ENCODE peak calls at places on chromosomes 4 and X, in five cellular contexts. N, R, W, K and S are unnamed samples.
A peak's percentile ranks its signal among the peaks of the same experiment; 100 is the strongest.

GRCh38 chrX:74421181-74422028 is at the start of gene SLC16A2:
- DNase-seq in N (no peak), R (peak; percentile 86), W (no peak), K (no peak), S (peak; percentile 24)

GRCh38 chr4:103150677-103151076 is 47.5 kb downstream of the CENPE start:
- DNase-seq in N (no peak), R (no peak), W (no peak), K (no peak), S (no peak)

GRCh38 chr4:128286474-128287158 is 997 bp downstream of the PGRMC2 start:
- DNase-seq in N (no peak), R (peak; percentile 29), W (peak; percentile 34), K (no peak), S (peak; percentile 31)

GRCh38 chr4:151730003-151730559 is 30.7 kb downstream of the GATB start:
- DNase-seq in N (no peak), R (no peak), W (no peak), K (no peak), S (no peak)

GRCh38 chr4:48341776-48342558 is 638 bp downstream of the SLAIN2 start:
- DNase-seq in N (no peak), R (peak; percentile 62), W (peak; percentile 43), K (no peak), S (no peak)

GRCh38 chr4:101157415-101158135 is 189.8 kb downstream of the PPP3CA start:
- DNase-seq in N (no peak), R (no peak), W (no peak), K (no peak), S (no peak)

GRCh38 chrX:16882188-16882587 is 12.0 kb upstream of the RBBP7 start:
- DNase-seq in N (no peak), R (peak; percentile 34), W (no peak), K (no peak), S (peak; percentile 40)

GRCh38 chrX:54045563-54046228 is 1.4 kb upstream of the PHF8 start:
- DNase-seq in N (no peak), R (no peak), W (no peak), K (no peak), S (no peak)

GRCh38 chr4:170167678-170168077 is 77.9 kb upstream of the AADAT start:
- DNase-seq in N (no peak), R (no peak), W (no peak), K (no peak), S (no peak)

GRCh38 chr4:52995341-52996030 is 133.4 kb downstream of the RASL11B start:
- DNase-seq in N (no peak), R (no peak), W (no peak), K (no peak), S (no peak)

GRCh38 chr4:184906480-184907097 is 80.8 kb upstream of the ACSL1 start:
- DNase-seq in N (no peak), R (no peak), W (no peak), K (no peak), S (no peak)

GRCh38 chr4:20464381-20464780 is 212.7 kb downstream of the SLIT2 start:
- DNase-seq in N (no peak), R (no peak), W (no peak), K (no peak), S (no peak)

GRCh38 chr4:85869156-85869555 is 394.2 kb downstream of the ARHGAP24 start:
- DNase-seq in N (no peak), R (no peak), W (no peak), K (no peak), S (no peak)

GRCh38 chr4:124121511-124121934 is 591.0 kb downstream of the ANKRD50 start:
- DNase-seq in N (no peak), R (no peak), W (no peak), K (no peak), S (no peak)

GRCh38 chr4:26787461-26788340 is 72.9 kb upstream of the STIM2 start:
- DNase-seq in N (no peak), R (no peak), W (peak; percentile 26), K (peak; percentile 64), S (no peak)

GRCh38 chr4:31081375-31081774 is 361.2 kb downstream of the PCDH7 start:
- DNase-seq in N (no peak), R (no peak), W (no peak), K (no peak), S (no peak)

GRCh38 chr4:187668683-187669082 is 326.9 kb upstream of the ZFP42 start:
- DNase-seq in N (no peak), R (no peak), W (no peak), K (no peak), S (no peak)

GRCh38 chr4:139763205-139763604 is 97.6 kb downstream of the MGST2 start:
- DNase-seq in N (no peak), R (peak; percentile 68), W (no peak), K (no peak), S (no peak)

GRCh38 chr4:64713256-64713840 is 304.1 kb upstream of the TECRL start:
- DNase-seq in N (no peak), R (peak; percentile 9), W (peak; percentile 10), K (no peak), S (no peak)

GRCh38 chrX:132092439-132093065 is 35.3 kb downstream of the FRMD7 start:
- DNase-seq in N (peak; percentile 25), R (peak; percentile 28), W (peak; percentile 55), K (peak; percentile 31), S (no peak)

GRCh38 chrX:18415386-18415785 is 10.0 kb upstream of the CDKL5 start:
- DNase-seq in N (no peak), R (no peak), W (no peak), K (no peak), S (no peak)

GRCh38 chr4:110916505-110916904 is 293.6 kb upstream of the PITX2 start:
- DNase-seq in N (no peak), R (no peak), W (no peak), K (no peak), S (no peak)

GRCh38 chr4:3871181-3871852 is 105.1 kb downstream of the ADRA2C start:
- DNase-seq in N (no peak), R (peak; percentile 84), W (peak; percentile 44), K (peak; percentile 61), S (no peak)

GRCh38 chrX:26631385-26631784 is 415.4 kb downstream of the MAGEB5 start:
- DNase-seq in N (no peak), R (no peak), W (no peak), K (no peak), S (no peak)

GRCh38 chrX:9466115-9466495 is 1.2 kb downstream of the TBL1X start:
- DNase-seq in N (no peak), R (peak; percentile 65), W (no peak), K (no peak), S (no peak)

GRCh38 chr4:67929447-67929846 is 33.8 kb downstream of the TMPRSS11A start:
- DNase-seq in N (no peak), R (no peak), W (no peak), K (no peak), S (no peak)

GRCh38 chrX:16643160-16643559 is 6.8 kb upstream of the S100G start:
- DNase-seq in N (no peak), R (no peak), W (no peak), K (no peak), S (no peak)

DNA sequence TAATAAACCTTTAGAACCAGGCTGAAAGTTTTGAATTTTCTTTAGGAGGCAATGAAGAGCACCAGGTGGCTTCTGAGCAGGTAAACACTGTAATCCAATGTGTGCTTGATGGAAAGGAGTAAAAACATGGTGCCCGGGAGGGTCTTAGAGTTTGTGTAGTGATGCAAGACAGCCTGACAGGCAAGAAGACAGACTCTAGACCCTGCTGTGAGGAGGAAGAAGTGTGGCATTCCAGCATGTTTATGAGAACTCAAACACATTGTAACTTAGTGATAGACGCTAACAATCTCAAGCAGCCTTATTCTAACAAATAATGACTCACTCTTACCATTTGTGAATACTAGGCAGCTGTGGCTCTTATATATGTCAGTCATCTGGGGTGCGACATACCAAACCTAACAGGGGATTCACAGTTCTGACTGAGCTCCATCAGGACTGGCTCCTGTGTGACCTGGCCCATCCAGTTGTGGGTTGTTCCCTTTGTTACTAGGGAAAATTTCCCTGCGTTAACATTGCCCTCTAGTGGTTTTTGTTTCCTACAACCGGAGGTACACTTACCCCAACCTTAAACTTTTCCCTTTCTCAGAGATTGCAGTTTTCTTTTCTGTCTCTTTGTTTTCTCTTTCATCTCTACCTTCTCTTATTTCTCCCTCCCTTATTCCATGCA is 53.8 kb downstream of the VSIG4 start:
- DNase-seq in N (peak; percentile 55), R (peak; percentile 15), W (peak; percentile 50), K (no peak), S (peak; percentile 89)
- TF ChIP-seq POLR2AphosphoS5 in N (no peak), R (no peak), W (no peak), K (no peak), S (no peak)

GRCh38 chrX:67892391-67892790 is 348.6 kb downstream of the AR start:
- DNase-seq in N (no peak), R (no peak), W (no peak), K (no peak), S (no peak)

GRCh38 chrX:67893931-67894330 is 350.1 kb downstream of the AR start:
- DNase-seq in N (no peak), R (no peak), W (no peak), K (no peak), S (no peak)
- TF ChIP-seq GABPA in N (no peak), R (no peak), W (no peak), K (no peak), S (no peak)

GRCh38 chr4:15002659-15003440 is 569 bp downstream of the CPEB2 start:
- DNase-seq in N (peak; percentile 25), R (peak; percentile 78), W (peak; percentile 62), K (no peak), S (no peak)
- TF ChIP-seq POLR2AphosphoS5 in N (peak; percentile 61), R (peak; percentile 61), W (peak; percentile 9), K (no peak), S (no peak)

GRCh38 chrX:3504916-3505315 is 158.5 kb upstream of the MXRA5 start:
- DNase-seq in N (no peak), R (no peak), W (no peak), K (no peak), S (no peak)

DNA sequence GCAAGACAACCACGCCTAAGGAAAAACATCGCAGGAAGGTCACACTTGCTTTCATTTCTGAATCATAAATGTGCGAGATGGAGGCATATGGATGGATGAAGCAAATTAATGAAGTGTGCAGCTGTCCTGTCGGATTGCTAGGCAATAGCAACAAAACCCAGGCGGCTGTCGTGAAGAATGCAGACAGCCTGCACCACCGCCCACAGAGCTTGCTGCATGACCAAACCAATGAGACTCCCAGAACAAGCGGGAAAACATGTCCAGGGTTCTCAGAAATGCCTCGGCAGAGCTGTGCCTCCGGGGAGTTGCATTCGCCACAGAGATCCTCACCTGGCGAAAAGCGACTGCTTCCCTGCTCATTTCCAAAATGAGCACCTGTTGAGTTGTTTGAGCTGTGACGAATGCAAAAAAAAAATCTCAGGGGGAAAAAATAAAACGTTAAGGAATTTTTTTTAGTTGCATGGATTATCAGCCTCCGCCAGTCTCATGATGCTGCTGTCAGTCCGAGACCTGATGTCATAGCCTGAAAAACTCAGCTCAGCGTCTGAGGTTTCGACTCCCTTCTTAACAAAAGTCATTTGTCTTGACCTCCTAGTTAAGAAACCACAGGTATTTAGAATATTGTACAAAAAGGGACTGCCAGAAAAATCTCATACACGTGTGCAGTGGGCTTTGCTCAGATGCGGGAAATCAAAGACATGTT is 155.5 kb upstream of the MXRA5 start:
- DNase-seq in N (no peak), R (no peak), W (no peak), K (no peak), S (no peak)
- TF ChIP-seq GABPA in N (no peak), R (no peak), W (no peak), K (no peak), S (no peak)

GRCh38 chrX:119455264-119455663 is 13.0 kb upstream of the SLC25A5 start:
- DNase-seq in N (no peak), R (no peak), W (no peak), K (no peak), S (no peak)
- TF ChIP-seq POLR2AphosphoS5 in N (no peak), R (no peak), W (no peak), K (no peak), S (no peak)